ENCODE peak calls at places on chromosomes 4 and X, in ten cellular contexts. One of them, this sample, is unnamed.

GRCh38 chr4:102341201-102341600 is 4.1 kb downstream of the SLC39A8 start:
- DNase-seq in stomach: no peak
- DNase-seq in thoracic aorta: no peak
- DNase-seq in CD8-positive, alpha-beta T cell: no peak
- DNase-seq in lower lobe of right lung: no peak
- DNase-seq in right atrium auricular region: no peak
- DNase-seq in left ventricle myocardium inferior: no peak
- DNase-seq in H9: no peak
- DNase-seq in PC-3: no peak
- DNase-seq in HCT116: no peak
- DNase-seq in this sample: no peak

GRCh38 chr4:128700659-128701350 is 108.7 kb upstream of the JADE1 start:
- DNase-seq in H9: no peak
- DNase-seq in HCT116: no peak
- DNase-seq in PC-3: no peak
- DNase-seq in stomach: no peak
- DNase-seq in left ventricle myocardium inferior: no peak
- DNase-seq in thoracic aorta: no peak
- DNase-seq in CD8-positive, alpha-beta T cell: no peak
- DNase-seq in right atrium auricular region: no peak
- DNase-seq in lower lobe of right lung: no peak
- DNase-seq in this sample: no peak

GRCh38 chrX:31572396-31572795 is 500.6 kb upstream of the FTHL17 start:
- DNase-seq in HCT116: no peak
- DNase-seq in H9: no peak
- DNase-seq in PC-3: no peak
- DNase-seq in left ventricle myocardium inferior: no peak
- DNase-seq in right atrium auricular region: no peak
- DNase-seq in lower lobe of right lung: no peak
- DNase-seq in stomach: no peak
- DNase-seq in thoracic aorta: no peak
- DNase-seq in CD8-positive, alpha-beta T cell: no peak
- DNase-seq in this sample: no peak

GRCh38 chrX:109954955-109955354 is 48.0 kb upstream of the TMEM164 start:
- DNase-seq in right atrium auricular region: no peak
- DNase-seq in H9: no peak
- DNase-seq in left ventricle myocardium inferior: no peak
- DNase-seq in HCT116: no peak
- DNase-seq in CD8-positive, alpha-beta T cell: no peak
- DNase-seq in stomach: no peak
- DNase-seq in lower lobe of right lung: no peak
- DNase-seq in PC-3: peak; percentile 41
- DNase-seq in thoracic aorta: no peak
- DNase-seq in this sample: no peak

GRCh38 chr4:142406917-142407501 is 439.1 kb downstream of the INPP4B start:
- DNase-seq in stomach: no peak
- DNase-seq in thoracic aorta: no peak
- DNase-seq in lower lobe of right lung: no peak
- DNase-seq in CD8-positive, alpha-beta T cell: no peak
- DNase-seq in right atrium auricular region: no peak
- DNase-seq in H9: no peak
- DNase-seq in HCT116: no peak
- DNase-seq in left ventricle myocardium inferior: no peak
- DNase-seq in PC-3: peak; percentile 63
- DNase-seq in this sample: no peak

GRCh38 chrX:41273638-41274037 is 60.3 kb upstream of the DDX3X start:
- DNase-seq in lower lobe of right lung: no peak
- DNase-seq in left ventricle myocardium inferior: no peak
- DNase-seq in right atrium auricular region: no peak
- DNase-seq in CD8-positive, alpha-beta T cell: no peak
- DNase-seq in HCT116: no peak
- DNase-seq in stomach: no peak
- DNase-seq in PC-3: no peak
- DNase-seq in H9: no peak
- DNase-seq in thoracic aorta: no peak
- DNase-seq in this sample: peak; percentile 19

GRCh38 chr4:182449186-182449880 is 206.1 kb downstream of the TENM3 start:
- DNase-seq in PC-3: peak; percentile 28
- DNase-seq in left ventricle myocardium inferior: no peak
- DNase-seq in right atrium auricular region: no peak
- DNase-seq in thoracic aorta: no peak
- DNase-seq in stomach: no peak
- DNase-seq in CD8-positive, alpha-beta T cell: no peak
- DNase-seq in HCT116: no peak
- DNase-seq in H9: peak; percentile 75
- DNase-seq in lower lobe of right lung: no peak
- DNase-seq in this sample: no peak

GRCh38 chr4:68865178-68865638 is 49.4 kb downstream of the UGT2B10 start:
- DNase-seq in left ventricle myocardium inferior: no peak
- DNase-seq in PC-3: peak; percentile 80
- DNase-seq in thoracic aorta: no peak
- DNase-seq in lower lobe of right lung: no peak
- DNase-seq in stomach: no peak
- DNase-seq in H9: no peak
- DNase-seq in right atrium auricular region: no peak
- DNase-seq in CD8-positive, alpha-beta T cell: no peak
- DNase-seq in HCT116: no peak
- DNase-seq in this sample: no peak

GRCh38 chr4:37434469-37434868 is 189.9 kb downstream of the NWD2 start:
- DNase-seq in left ventricle myocardium inferior: no peak
- DNase-seq in lower lobe of right lung: no peak
- DNase-seq in CD8-positive, alpha-beta T cell: no peak
- DNase-seq in thoracic aorta: no peak
- DNase-seq in H9: no peak
- DNase-seq in PC-3: peak; percentile 53
- DNase-seq in right atrium auricular region: no peak
- DNase-seq in stomach: no peak
- DNase-seq in HCT116: peak; percentile 16
- DNase-seq in this sample: no peak

GRCh38 chr4:185016946-185017797 is 1.1 kb upstream of the HELT start:
- DNase-seq in right atrium auricular region: no peak
- DNase-seq in thoracic aorta: no peak
- DNase-seq in lower lobe of right lung: no peak
- DNase-seq in left ventricle myocardium inferior: no peak
- DNase-seq in HCT116: no peak
- DNase-seq in CD8-positive, alpha-beta T cell: no peak
- DNase-seq in H9: no peak
- DNase-seq in PC-3: no peak
- DNase-seq in stomach: no peak
- DNase-seq in this sample: peak; percentile 25

GRCh38 chrX:39445336-39445735 is 644.1 kb downstream of the MID1IP1 start:
- DNase-seq in CD8-positive, alpha-beta T cell: peak; percentile 57
- DNase-seq in right atrium auricular region: no peak
- DNase-seq in lower lobe of right lung: no peak
- DNase-seq in thoracic aorta: no peak
- DNase-seq in stomach: peak; percentile 40
- DNase-seq in PC-3: peak; percentile 13
- DNase-seq in left ventricle myocardium inferior: no peak
- DNase-seq in HCT116: no peak
- DNase-seq in H9: peak; percentile 63
- DNase-seq in this sample: peak; percentile 33

GRCh38 chrX:78945186-78945912 is at the start of gene P2RY10:
- DNase-seq in right atrium auricular region: no peak
- DNase-seq in HCT116: no peak
- DNase-seq in thoracic aorta: no peak
- DNase-seq in PC-3: no peak
- DNase-seq in stomach: no peak
- DNase-seq in CD8-positive, alpha-beta T cell: no peak
- DNase-seq in H9: no peak
- DNase-seq in lower lobe of right lung: no peak
- DNase-seq in left ventricle myocardium inferior: no peak
- DNase-seq in this sample: no peak

GRCh38 chr4:120927758-120928409 is 5.4 kb upstream of the PRDM5 start:
- DNase-seq in stomach: no peak
- DNase-seq in HCT116: no peak
- DNase-seq in H9: no peak
- DNase-seq in left ventricle myocardium inferior: no peak
- DNase-seq in PC-3: no peak
- DNase-seq in thoracic aorta: no peak
- DNase-seq in CD8-positive, alpha-beta T cell: no peak
- DNase-seq in lower lobe of right lung: no peak
- DNase-seq in right atrium auricular region: no peak
- DNase-seq in this sample: no peak

GRCh38 chr4:16024009-16024408 is 59.8 kb downstream of the PROM1 start:
- DNase-seq in HCT116: no peak
- DNase-seq in PC-3: peak; percentile 85
- DNase-seq in stomach: no peak
- DNase-seq in left ventricle myocardium inferior: no peak
- DNase-seq in CD8-positive, alpha-beta T cell: no peak
- DNase-seq in right atrium auricular region: no peak
- DNase-seq in thoracic aorta: no peak
- DNase-seq in lower lobe of right lung: no peak
- DNase-seq in H9: no peak
- DNase-seq in this sample: no peak

GRCh38 chr4:151753056-151753455 is 7.8 kb downstream of the GATB start:
- DNase-seq in right atrium auricular region: no peak
- DNase-seq in H9: no peak
- DNase-seq in HCT116: no peak
- DNase-seq in PC-3: peak; percentile 24
- DNase-seq in lower lobe of right lung: no peak
- DNase-seq in left ventricle myocardium inferior: no peak
- DNase-seq in CD8-positive, alpha-beta T cell: no peak
- DNase-seq in stomach: no peak
- DNase-seq in thoracic aorta: no peak
- DNase-seq in this sample: peak; percentile 1

DNA sequence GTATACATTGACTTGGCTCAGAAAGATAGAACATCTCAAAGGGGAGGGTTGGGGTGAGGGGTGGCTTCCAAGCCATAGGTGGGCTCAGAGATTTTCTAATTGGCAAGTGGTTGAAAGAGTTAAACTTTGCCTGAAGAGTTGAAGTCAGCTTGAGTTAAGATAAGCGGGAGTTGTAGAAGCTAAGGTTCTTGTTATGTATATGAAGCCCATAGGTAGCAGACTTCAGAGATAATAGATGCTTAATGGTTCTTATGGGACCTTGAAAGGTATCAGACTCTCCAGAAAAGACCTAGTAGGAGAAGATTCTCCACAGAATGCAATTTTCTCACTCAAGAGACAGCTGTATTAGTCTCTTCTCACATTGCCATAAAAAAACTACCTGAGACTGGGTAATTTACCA is 599.1 kb upstream of the CPEB2 start:
- DNase-seq in H9: no peak
- DNase-seq in stomach: no peak
- DNase-seq in HCT116: no peak
- DNase-seq in right atrium auricular region: no peak
- DNase-seq in CD8-positive, alpha-beta T cell: no peak
- DNase-seq in lower lobe of right lung: no peak
- DNase-seq in left ventricle myocardium inferior: no peak
- DNase-seq in thoracic aorta: no peak
- DNase-seq in PC-3: no peak
- DNase-seq in this sample: no peak
- H3K9me3 ChIP-seq in H9: no peaks in the 10 kb centered on the region
- H3K9me3 ChIP-seq in stomach: no peaks in the 10 kb centered on the region
- H3K9me3 ChIP-seq in HCT116: peaks cover 24% of the 10 kb centered on the region
- H3K9me3 ChIP-seq in right atrium auricular region: no peaks in the 10 kb centered on the region
- H3K9me3 ChIP-seq in CD8-positive, alpha-beta T cell: no peaks in the 10 kb centered on the region
- H3K9me3 ChIP-seq in lower lobe of right lung: no peaks in the 10 kb centered on the region
- H3K9me3 ChIP-seq in left ventricle myocardium inferior: peaks cover 10% of the 10 kb centered on the region
- H3K9me3 ChIP-seq in thoracic aorta: no peaks in the 10 kb centered on the region
- H3K9me3 ChIP-seq in PC-3: no peaks in the 10 kb centered on the region
- H3K9me3 ChIP-seq in this sample: peaks cover 2% of the 10 kb centered on the region

DNA sequence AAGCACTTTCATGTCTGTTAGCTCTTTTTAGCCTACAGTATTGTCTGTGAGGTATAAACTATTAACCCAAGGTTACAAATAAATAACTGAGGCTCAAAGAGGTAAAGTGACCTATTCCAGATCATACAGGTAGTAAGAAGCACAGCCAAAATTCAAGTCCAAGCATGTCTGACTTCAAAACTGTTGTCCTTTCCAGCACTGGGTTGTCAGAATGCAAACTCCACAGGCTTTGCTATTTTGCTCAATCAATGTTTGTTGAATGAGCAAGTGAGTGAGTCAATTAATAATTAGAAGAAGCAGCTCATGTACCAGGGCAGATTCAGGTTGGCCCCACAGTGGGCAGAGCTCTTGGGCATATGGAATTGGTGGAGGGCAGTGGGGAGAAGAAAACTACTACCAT is 134.1 kb upstream of the ARHGEF9 start:
- DNase-seq in lower lobe of right lung: no peak
- DNase-seq in H9: no peak
- DNase-seq in PC-3: no peak
- DNase-seq in HCT116: no peak
- DNase-seq in stomach: no peak
- DNase-seq in thoracic aorta: no peak
- DNase-seq in right atrium auricular region: no peak
- DNase-seq in CD8-positive, alpha-beta T cell: no peak
- DNase-seq in left ventricle myocardium inferior: no peak
- DNase-seq in this sample: no peak
- H3K9me3 ChIP-seq in lower lobe of right lung: no peaks in the 10 kb centered on the region
- H3K9me3 ChIP-seq in H9: peaks cover 69% of the 10 kb centered on the region
- H3K9me3 ChIP-seq in PC-3: no peaks in the 10 kb centered on the region
- H3K9me3 ChIP-seq in HCT116: no peaks in the 10 kb centered on the region
- H3K9me3 ChIP-seq in stomach: peaks cover 3% of the 10 kb centered on the region
- H3K9me3 ChIP-seq in thoracic aorta: no peaks in the 10 kb centered on the region
- H3K9me3 ChIP-seq in right atrium auricular region: no peaks in the 10 kb centered on the region
- H3K9me3 ChIP-seq in CD8-positive, alpha-beta T cell: no peaks in the 10 kb centered on the region
- H3K9me3 ChIP-seq in left ventricle myocardium inferior: peaks cover 3% of the 10 kb centered on the region
- H3K9me3 ChIP-seq in this sample: no peaks in the 10 kb centered on the region

DNA sequence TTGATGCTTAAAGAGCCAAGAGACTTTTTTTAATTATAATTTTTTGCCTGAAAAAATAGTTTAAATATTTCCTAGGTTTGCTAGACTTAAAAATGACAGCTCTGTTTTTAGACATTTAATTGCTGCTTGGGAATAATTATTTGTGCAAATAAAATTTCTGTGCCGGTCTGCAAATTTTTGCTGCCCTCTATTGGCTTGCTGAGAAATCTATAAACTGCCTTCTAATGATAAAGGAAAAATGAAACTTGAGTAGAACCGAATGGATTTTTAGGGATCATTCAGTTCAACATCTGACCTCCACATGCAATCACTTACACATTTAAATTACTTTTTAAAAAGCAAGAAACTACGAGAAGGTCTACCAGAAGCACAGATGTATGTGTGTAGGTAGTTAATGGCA is 434.0 kb downstream of the FAM133A start:
- DNase-seq in HCT116: no peak
- DNase-seq in H9: no peak
- DNase-seq in CD8-positive, alpha-beta T cell: no peak
- DNase-seq in thoracic aorta: no peak
- DNase-seq in stomach: no peak
- DNase-seq in right atrium auricular region: no peak
- DNase-seq in PC-3: peak; percentile 15
- DNase-seq in left ventricle myocardium inferior: no peak
- DNase-seq in lower lobe of right lung: no peak
- DNase-seq in this sample: no peak
- H3K9me3 ChIP-seq in HCT116: no peaks in the 10 kb centered on the region
- H3K9me3 ChIP-seq in H9: no peaks in the 10 kb centered on the region
- H3K9me3 ChIP-seq in CD8-positive, alpha-beta T cell: no peaks in the 10 kb centered on the region
- H3K9me3 ChIP-seq in thoracic aorta: no peaks in the 10 kb centered on the region
- H3K9me3 ChIP-seq in stomach: no peaks in the 10 kb centered on the region
- H3K9me3 ChIP-seq in right atrium auricular region: no peaks in the 10 kb centered on the region
- H3K9me3 ChIP-seq in PC-3: no peaks in the 10 kb centered on the region
- H3K9me3 ChIP-seq in left ventricle myocardium inferior: no peaks in the 10 kb centered on the region
- H3K9me3 ChIP-seq in lower lobe of right lung: no peaks in the 10 kb centered on the region
- H3K9me3 ChIP-seq in this sample: no peaks in the 10 kb centered on the region

DNA sequence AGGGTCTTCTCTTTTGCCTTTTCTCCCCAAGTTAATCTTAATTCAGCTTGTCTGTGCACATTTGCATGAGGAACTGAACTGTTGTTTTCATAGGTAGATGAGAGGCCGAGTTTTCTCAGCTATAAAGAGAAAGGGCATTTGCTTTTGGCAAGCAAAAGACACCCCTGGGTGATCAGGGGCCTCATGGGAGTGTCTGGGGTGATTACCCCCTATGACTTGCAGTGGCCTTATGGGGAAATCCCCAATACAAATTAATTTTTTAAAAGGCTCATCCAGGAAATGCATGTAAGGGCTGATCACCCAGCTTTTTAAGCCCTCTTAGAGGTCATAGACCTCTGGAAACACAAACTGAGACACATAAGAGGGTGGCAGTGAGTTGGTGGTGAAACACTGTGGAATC is 56.4 kb upstream of the HMX1 start:
- DNase-seq in CD8-positive, alpha-beta T cell: no peak
- DNase-seq in H9: no peak
- DNase-seq in stomach: no peak
- DNase-seq in right atrium auricular region: no peak
- DNase-seq in lower lobe of right lung: no peak
- DNase-seq in PC-3: no peak
- DNase-seq in left ventricle myocardium inferior: no peak
- DNase-seq in HCT116: no peak
- DNase-seq in thoracic aorta: no peak
- DNase-seq in this sample: no peak
- H3K9me3 ChIP-seq in CD8-positive, alpha-beta T cell: no peaks in the 10 kb centered on the region
- H3K9me3 ChIP-seq in H9: peaks cover 8% of the 10 kb centered on the region
- H3K9me3 ChIP-seq in stomach: peaks cover 17% of the 10 kb centered on the region
- H3K9me3 ChIP-seq in right atrium auricular region: no peaks in the 10 kb centered on the region
- H3K9me3 ChIP-seq in lower lobe of right lung: peaks cover 5% of the 10 kb centered on the region
- H3K9me3 ChIP-seq in PC-3: no peaks in the 10 kb centered on the region
- H3K9me3 ChIP-seq in left ventricle myocardium inferior: peaks cover 32% of the 10 kb centered on the region
- H3K9me3 ChIP-seq in HCT116: no peaks in the 10 kb centered on the region
- H3K9me3 ChIP-seq in thoracic aorta: no peaks in the 10 kb centered on the region
- H3K9me3 ChIP-seq in this sample: no peaks in the 10 kb centered on the region

This sample was measured in cardiac muscle cell.